ENCODE peak calls at places on chromosomes 7 and 10, in six cellular contexts. One of them, this sample, is unnamed.
A peak's percentile ranks its signal among the peaks of the same experiment; 100 is the strongest.

GRCh38 chr10:20933705-20934104 is 36.6 kb upstream of the NEBL start:
- DNase-seq in GM12878: no peak
- DNase-seq in SK-N-SH: no peak
- DNase-seq in A549: no peak
- DNase-seq in HepG2: no peak
- DNase-seq in K562: no peak
- DNase-seq in this sample: no peak

GRCh38 chr7:51150193-51150592 is 166.4 kb downstream of the COBL start:
- DNase-seq in GM12878: no peak
- DNase-seq in SK-N-SH: no peak
- DNase-seq in A549: no peak
- DNase-seq in HepG2: no peak
- DNase-seq in K562: no peak
- DNase-seq in this sample: no peak

GRCh38 chr7:116952640-116953371 is 495 bp upstream of the ST7 start:
- DNase-seq in GM12878: no peak
- DNase-seq in SK-N-SH: peak; percentile 54
- DNase-seq in A549: peak; percentile 21
- DNase-seq in HepG2: peak; percentile 62
- DNase-seq in K562: peak; percentile 35
- DNase-seq in this sample: peak; percentile 33

GRCh38 chr7:137441451-137441850 is 97.9 kb upstream of the PTN start:
- DNase-seq in GM12878: no peak
- DNase-seq in SK-N-SH: no peak
- DNase-seq in A549: no peak
- DNase-seq in HepG2: no peak
- DNase-seq in K562: no peak
- DNase-seq in this sample: no peak

GRCh38 chr10:132322621-132323048 is 9.4 kb upstream of the LRRC27 start:
- DNase-seq in GM12878: no peak
- DNase-seq in SK-N-SH: no peak
- DNase-seq in A549: peak; percentile 64
- DNase-seq in HepG2: peak; percentile 52
- DNase-seq in K562: no peak
- DNase-seq in this sample: peak; percentile 30

GRCh38 chr7:32900415-32900814 is 8.9 kb upstream of the KBTBD2 start:
- DNase-seq in GM12878: no peak
- DNase-seq in SK-N-SH: no peak
- DNase-seq in A549: no peak
- DNase-seq in HepG2: no peak
- DNase-seq in K562: no peak
- DNase-seq in this sample: no peak

GRCh38 chr7:143360788-143361551 is 1.5 kb downstream of the FAM131B start:
- DNase-seq in GM12878: no peak
- DNase-seq in SK-N-SH: peak; percentile 64
- DNase-seq in A549: no peak
- DNase-seq in HepG2: no peak
- DNase-seq in K562: peak; percentile 53
- DNase-seq in this sample: no peak

GRCh38 chr10:60114765-60115586 is 208.6 kb upstream of the CCDC6 start:
- DNase-seq in GM12878: no peak
- DNase-seq in SK-N-SH: peak; percentile 14
- DNase-seq in A549: peak; percentile 35
- DNase-seq in HepG2: peak; percentile 21
- DNase-seq in K562: peak; percentile 30
- DNase-seq in this sample: peak; percentile 69

GRCh38 chr10:84542552-84542951 is 214.2 kb downstream of the CCSER2 start:
- DNase-seq in GM12878: no peak
- DNase-seq in SK-N-SH: no peak
- DNase-seq in A549: no peak
- DNase-seq in HepG2: no peak
- DNase-seq in K562: no peak
- DNase-seq in this sample: no peak

GRCh38 chr10:11886138-11886474 is 63.0 kb downstream of the PROSER2 start:
- DNase-seq in GM12878: no peak
- DNase-seq in SK-N-SH: no peak
- DNase-seq in A549: no peak
- DNase-seq in HepG2: no peak
- DNase-seq in K562: no peak
- DNase-seq in this sample: no peak

GRCh38 chr10:122798704-122799231 is 46.9 kb downstream of the CUZD1 start:
- DNase-seq in GM12878: no peak
- DNase-seq in SK-N-SH: no peak
- DNase-seq in A549: no peak
- DNase-seq in HepG2: no peak
- DNase-seq in K562: no peak
- DNase-seq in this sample: no peak

GRCh38 chr7:73565675-73566342 is 8.3 kb upstream of the BCL7B start:
- DNase-seq in GM12878: no peak
- DNase-seq in SK-N-SH: no peak
- DNase-seq in A549: no peak
- DNase-seq in HepG2: no peak
- DNase-seq in K562: no peak
- DNase-seq in this sample: no peak
- TF ChIP-seq RFX5 in GM12878: no peak
- TF ChIP-seq RFX5 in SK-N-SH: no peak
- TF ChIP-seq RFX5 in A549: no peak
- TF ChIP-seq RFX5 in HepG2: no peak
- TF ChIP-seq RFX5 in K562: no peak
- TF ChIP-seq RFX5 in this sample: no peak

GRCh38 chr7:141359740-141360413 is 191.3 kb upstream of the AGK start:
- DNase-seq in GM12878: no peak
- DNase-seq in SK-N-SH: no peak
- DNase-seq in A549: no peak
- DNase-seq in HepG2: no peak
- DNase-seq in K562: no peak
- DNase-seq in this sample: no peak
- TF ChIP-seq SMC3 in GM12878: no peak
- TF ChIP-seq SMC3 in SK-N-SH: no peak
- TF ChIP-seq SMC3 in A549: no peak
- TF ChIP-seq SMC3 in HepG2: no peak
- TF ChIP-seq SMC3 in K562: no peak
- TF ChIP-seq SMC3 in this sample: no peak

DNA sequence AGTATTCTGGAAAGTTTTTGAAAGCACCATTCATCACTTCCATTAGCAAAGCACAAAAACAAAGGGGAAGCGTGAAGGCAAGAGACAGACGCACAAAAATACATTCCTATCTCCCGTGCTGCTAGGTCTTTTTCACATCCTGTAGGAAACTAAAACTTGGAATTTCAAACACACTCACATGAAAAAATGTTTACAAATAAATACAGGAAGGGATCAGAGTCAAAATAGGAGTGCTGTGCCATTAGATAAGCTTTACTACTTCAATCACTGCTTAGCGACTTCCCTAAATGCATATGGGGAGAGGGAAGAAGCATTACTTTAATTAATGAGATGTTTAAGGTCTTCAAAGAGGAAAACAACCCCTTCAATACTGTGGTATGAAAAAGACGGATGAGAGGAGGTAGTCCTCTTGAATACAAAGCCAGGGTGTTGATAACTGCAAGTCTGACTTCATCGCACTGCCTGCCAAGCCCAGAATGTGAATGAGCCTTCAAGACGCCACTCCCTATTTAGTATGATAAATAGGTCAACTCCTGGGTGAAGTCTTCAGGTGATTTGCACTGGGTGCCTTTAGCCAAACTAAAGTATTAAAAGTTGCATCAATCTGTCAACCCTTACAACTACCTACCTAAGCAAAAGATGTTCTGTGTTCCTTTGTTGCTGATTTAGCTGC is 13.9 kb downstream of the PARD3 start:
- DNase-seq in GM12878: no peak
- DNase-seq in SK-N-SH: no peak
- DNase-seq in A549: no peak
- DNase-seq in HepG2: no peak
- DNase-seq in K562: no peak
- DNase-seq in this sample: no peak
- H3K4me1 ChIP-seq in GM12878: no peaks in the 10 kb centered on the region
- H3K4me1 ChIP-seq in SK-N-SH: no peaks in the 10 kb centered on the region
- H3K4me1 ChIP-seq in A549: peaks cover 28% of the 10 kb centered on the region
- H3K4me1 ChIP-seq in HepG2: peaks cover 24% of the 10 kb centered on the region
- H3K4me1 ChIP-seq in K562: no peaks in the 10 kb centered on the region
- H3K4me1 ChIP-seq in this sample: no peaks in the 10 kb centered on the region

GRCh38 chr10:4241724-4242345 is 456.8 kb upstream of the KLF6 start:
- DNase-seq in GM12878: no peak
- DNase-seq in SK-N-SH: no peak
- DNase-seq in A549: no peak
- DNase-seq in HepG2: no peak
- DNase-seq in K562: no peak
- DNase-seq in this sample: peak; percentile 100
- TF ChIP-seq RFX5 in GM12878: no peak
- TF ChIP-seq RFX5 in SK-N-SH: no peak
- TF ChIP-seq RFX5 in A549: no peak
- TF ChIP-seq RFX5 in HepG2: no peak
- TF ChIP-seq RFX5 in K562: no peak
- TF ChIP-seq RFX5 in this sample: no peak

DNA sequence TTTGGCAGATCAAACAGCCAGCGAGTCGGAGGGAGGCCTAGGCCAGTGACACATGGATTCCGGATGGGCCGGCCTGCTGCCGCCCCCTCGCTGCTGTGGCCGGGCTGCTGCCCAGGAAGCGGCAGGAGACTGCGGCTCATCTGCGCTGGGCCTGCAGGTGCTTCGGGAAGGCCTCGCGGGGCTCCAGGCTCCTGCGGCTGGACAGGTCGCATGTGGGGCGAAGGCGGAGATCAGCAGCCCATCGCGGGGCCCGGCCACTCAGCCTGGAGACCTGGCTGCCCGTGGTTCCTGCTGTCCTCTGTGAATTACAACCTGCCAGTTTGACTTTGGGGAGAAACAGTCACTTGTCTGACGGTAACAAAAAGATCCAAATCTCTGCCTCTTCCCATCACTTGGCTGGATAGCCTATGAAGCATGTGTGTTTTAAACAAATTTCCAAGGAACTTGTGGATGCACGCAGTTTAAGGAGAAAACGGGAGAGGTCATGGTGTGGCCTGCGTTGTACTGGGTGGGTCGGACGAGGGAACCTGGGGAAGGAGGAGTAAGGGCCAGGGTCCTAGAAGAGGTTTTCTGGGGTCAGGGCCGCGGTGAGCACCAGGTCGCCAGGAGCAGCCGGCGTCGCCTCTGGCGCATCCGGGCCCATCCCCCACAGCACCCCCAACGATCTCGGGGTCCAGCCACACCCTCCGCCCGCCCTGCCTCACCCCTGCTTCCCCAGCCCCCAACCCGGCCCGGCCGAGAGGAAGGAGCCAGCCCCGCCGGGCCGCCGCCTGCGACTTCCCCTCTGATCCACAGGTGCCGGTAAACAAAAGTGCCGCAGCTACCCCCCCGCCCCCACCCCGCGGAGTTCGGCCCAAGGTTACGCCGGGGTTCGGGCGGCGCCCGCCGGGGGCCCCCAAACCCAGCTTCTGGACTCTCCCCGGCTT is 1.6 kb downstream of the SPOCK2 start:
- DNase-seq in GM12878: no peak
- DNase-seq in SK-N-SH: no peak
- DNase-seq in A549: no peak
- DNase-seq in HepG2: peak; percentile 27
- DNase-seq in K562: no peak
- DNase-seq in this sample: peak; percentile 19
- TF ChIP-seq SMC3 in GM12878: no peak
- TF ChIP-seq SMC3 in SK-N-SH: no peak
- TF ChIP-seq SMC3 in A549: no peak
- TF ChIP-seq SMC3 in HepG2: no peak
- TF ChIP-seq SMC3 in K562: no peak
- TF ChIP-seq SMC3 in this sample: no peak

GRCh38 chr10:102620138-102620591 is 24.1 kb upstream of the TRIM8 start:
- DNase-seq in GM12878: no peak
- DNase-seq in SK-N-SH: no peak
- DNase-seq in A549: no peak
- DNase-seq in HepG2: no peak
- DNase-seq in K562: no peak
- DNase-seq in this sample: no peak
- H3K4me1 ChIP-seq in GM12878: peaks cover 3% of the 10 kb centered on the region
- H3K4me1 ChIP-seq in SK-N-SH: no peaks in the 10 kb centered on the region
- H3K4me1 ChIP-seq in A549: no peaks in the 10 kb centered on the region
- H3K4me1 ChIP-seq in HepG2: peaks cover 42% of the 10 kb centered on the region
- H3K4me1 ChIP-seq in K562: peaks cover 2% of the 10 kb centered on the region
- H3K4me1 ChIP-seq in this sample: peaks cover 34% of the 10 kb centered on the region

GRCh38 chr7:119515214-119515613 is 757.8 kb upstream of the KCND2 start:
- DNase-seq in GM12878: no peak
- DNase-seq in SK-N-SH: no peak
- DNase-seq in A549: no peak
- DNase-seq in HepG2: no peak
- DNase-seq in K562: no peak
- DNase-seq in this sample: no peak

GRCh38 chr7:119514326-119514725 is 758.6 kb upstream of the KCND2 start:
- DNase-seq in GM12878: no peak
- DNase-seq in SK-N-SH: no peak
- DNase-seq in A549: no peak
- DNase-seq in HepG2: no peak
- DNase-seq in K562: no peak
- DNase-seq in this sample: no peak

GRCh38 chr7:119515962-119516361 is 757.0 kb upstream of the KCND2 start:
- DNase-seq in GM12878: no peak
- DNase-seq in SK-N-SH: no peak
- DNase-seq in A549: no peak
- DNase-seq in HepG2: no peak
- DNase-seq in K562: no peak
- DNase-seq in this sample: no peak
- TF ChIP-seq RFX5 in GM12878: no peak
- TF ChIP-seq RFX5 in SK-N-SH: no peak
- TF ChIP-seq RFX5 in A549: no peak
- TF ChIP-seq RFX5 in HepG2: no peak
- TF ChIP-seq RFX5 in K562: no peak
- TF ChIP-seq RFX5 in this sample: no peak

GRCh38 chr10:15712903-15713302 is 6.8 kb downstream of the ITGA8 start:
- DNase-seq in GM12878: no peak
- DNase-seq in SK-N-SH: no peak
- DNase-seq in A549: no peak
- DNase-seq in HepG2: no peak
- DNase-seq in K562: no peak
- DNase-seq in this sample: no peak
- TF ChIP-seq SMC3 in GM12878: no peak
- TF ChIP-seq SMC3 in SK-N-SH: no peak
- TF ChIP-seq SMC3 in A549: no peak
- TF ChIP-seq SMC3 in HepG2: no peak
- TF ChIP-seq SMC3 in K562: no peak
- TF ChIP-seq SMC3 in this sample: no peak

DNA sequence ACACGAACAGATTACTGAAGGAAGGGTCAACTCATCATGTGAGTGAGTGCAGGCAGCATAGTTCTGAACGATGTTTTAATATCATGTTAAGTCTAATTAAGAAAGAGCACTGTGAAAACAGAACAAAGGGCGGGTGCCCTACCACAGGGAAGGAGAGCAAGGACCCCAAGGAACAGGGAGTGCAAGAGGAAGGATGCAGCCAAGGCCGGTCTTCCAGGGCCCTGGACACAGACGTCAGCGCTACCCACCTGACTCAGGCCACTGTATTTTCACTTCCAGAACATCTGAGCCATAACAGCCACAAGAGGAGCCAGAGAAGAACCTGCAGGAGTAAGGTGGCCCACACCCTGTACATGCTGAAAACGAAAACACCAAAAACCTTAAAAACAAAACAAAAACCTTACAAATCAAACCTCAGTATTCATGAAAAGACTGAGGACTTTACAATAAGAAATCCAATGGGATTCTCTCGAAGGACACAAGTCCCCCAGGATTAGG is 506.1 kb upstream of the AKR1E2 start:
- DNase-seq in GM12878: no peak
- DNase-seq in SK-N-SH: no peak
- DNase-seq in A549: no peak
- DNase-seq in HepG2: no peak
- DNase-seq in K562: no peak
- DNase-seq in this sample: no peak
- H3K4me1 ChIP-seq in GM12878: no peaks in the 10 kb centered on the region
- H3K4me1 ChIP-seq in SK-N-SH: no peaks in the 10 kb centered on the region
- H3K4me1 ChIP-seq in A549: no peaks in the 10 kb centered on the region
- H3K4me1 ChIP-seq in HepG2: no peaks in the 10 kb centered on the region
- H3K4me1 ChIP-seq in K562: no peaks in the 10 kb centered on the region
- H3K4me1 ChIP-seq in this sample: no peaks in the 10 kb centered on the region

This sample was measured in IMR-90.